ENCODE peak calls at places on chromosomes 12 and 14, in six cellular contexts. One of them, this sample, is unnamed.

GRCh38 chr14:56027916-56028637 is 90.1 kb upstream of the PELI2 start:
- DNase-seq in H1: no peak
- DNase-seq in H9: no peak
- DNase-seq in neuronal stem cell: no peak
- DNase-seq in trophoblast cell: no peak
- DNase-seq in IMR-90: no peak
- DNase-seq in this sample: no peak

GRCh38 chr12:89082354-89082753 is 269.9 kb downstream of the DUSP6 start:
- DNase-seq in H1: no peak
- DNase-seq in neuronal stem cell: no peak
- DNase-seq in trophoblast cell: no peak
- DNase-seq in IMR-90: peak; percentile 48
- DNase-seq in H9: no peak
- DNase-seq in this sample: no peak

GRCh38 chr12:89060133-89060532 is 292.2 kb downstream of the DUSP6 start:
- DNase-seq in IMR-90: peak; percentile 12
- DNase-seq in neuronal stem cell: peak; percentile 72
- DNase-seq in H9: no peak
- DNase-seq in trophoblast cell: no peak
- DNase-seq in H1: no peak
- DNase-seq in this sample: peak; percentile 68

GRCh38 chr12:119802472-119802871 is 74.6 kb downstream of the CIT start:
- DNase-seq in H1: no peak
- DNase-seq in H9: no peak
- DNase-seq in trophoblast cell: no peak
- DNase-seq in neuronal stem cell: no peak
- DNase-seq in IMR-90: peak; percentile 59
- DNase-seq in this sample: peak; percentile 11

GRCh38 chr14:77051101-77051500 is 22.6 kb upstream of the IRF2BPL start:
- DNase-seq in H9: no peak
- DNase-seq in trophoblast cell: no peak
- DNase-seq in H1: no peak
- DNase-seq in IMR-90: no peak
- DNase-seq in neuronal stem cell: no peak
- DNase-seq in this sample: no peak

GRCh38 chr12:17108877-17109520 is 503.0 kb upstream of the LMO3 start:
- DNase-seq in neuronal stem cell: no peak
- DNase-seq in H1: no peak
- DNase-seq in H9: no peak
- DNase-seq in trophoblast cell: peak; percentile 71
- DNase-seq in IMR-90: no peak
- DNase-seq in this sample: no peak

GRCh38 chr14:66403183-66403582 is 83.0 kb upstream of the CCDC196 start:
- DNase-seq in neuronal stem cell: no peak
- DNase-seq in IMR-90: peak; percentile 28
- DNase-seq in trophoblast cell: peak; percentile 47
- DNase-seq in H9: no peak
- DNase-seq in H1: no peak
- DNase-seq in this sample: peak; percentile 54

GRCh38 chr14:67653651-67654280 is 20.7 kb downstream of the VTI1B start:
- DNase-seq in IMR-90: peak; percentile 35
- DNase-seq in H1: no peak
- DNase-seq in trophoblast cell: no peak
- DNase-seq in H9: no peak
- DNase-seq in neuronal stem cell: no peak
- DNase-seq in this sample: peak; percentile 78

GRCh38 chr12:85951823-85952222 is 77.7 kb downstream of the NTS start:
- DNase-seq in trophoblast cell: no peak
- DNase-seq in H9: no peak
- DNase-seq in H1: no peak
- DNase-seq in IMR-90: peak; percentile 5
- DNase-seq in neuronal stem cell: no peak
- DNase-seq in this sample: peak; percentile 56

GRCh38 chr12:106255493-106255892 is 7.7 kb upstream of the CKAP4 start:
- DNase-seq in IMR-90: no peak
- DNase-seq in trophoblast cell: no peak
- DNase-seq in H1: no peak
- DNase-seq in H9: no peak
- DNase-seq in neuronal stem cell: no peak
- DNase-seq in this sample: no peak

GRCh38 chr14:97410667-97411286 is 613.6 kb downstream of the VRK1 start:
- DNase-seq in H1: no peak
- DNase-seq in trophoblast cell: no peak
- DNase-seq in neuronal stem cell: no peak
- DNase-seq in H9: no peak
- DNase-seq in IMR-90: no peak
- DNase-seq in this sample: no peak

GRCh38 chr14:64614992-64615391 is 65.2 kb downstream of the PPP1R36 start:
- DNase-seq in IMR-90: no peak
- DNase-seq in H9: no peak
- DNase-seq in neuronal stem cell: no peak
- DNase-seq in H1: no peak
- DNase-seq in trophoblast cell: no peak
- DNase-seq in this sample: no peak

GRCh38 chr12:52347016-52347415 is 20.3 kb downstream of the KRT85 start:
- DNase-seq in H9: no peak
- DNase-seq in IMR-90: no peak
- DNase-seq in trophoblast cell: no peak
- DNase-seq in H1: no peak
- DNase-seq in neuronal stem cell: no peak
- DNase-seq in this sample: no peak

GRCh38 chr12:96239711-96240234 is 45.6 kb downstream of the ELK3 start:
- DNase-seq in H9: no peak
- DNase-seq in trophoblast cell: no peak
- DNase-seq in H1: no peak
- DNase-seq in IMR-90: no peak
- DNase-seq in neuronal stem cell: no peak
- DNase-seq in this sample: no peak

GRCh38 chr14:50049703-50050102 is 66.7 kb downstream of the VCPKMT start:
- DNase-seq in H9: no peak
- DNase-seq in H1: no peak
- DNase-seq in IMR-90: no peak
- DNase-seq in neuronal stem cell: no peak
- DNase-seq in trophoblast cell: no peak
- DNase-seq in this sample: no peak

GRCh38 chr12:52362118-52362726 is 5.1 kb downstream of the KRT85 start:
- DNase-seq in H9: peak; percentile 73
- DNase-seq in trophoblast cell: no peak
- DNase-seq in neuronal stem cell: no peak
- DNase-seq in IMR-90: no peak
- DNase-seq in H1: no peak
- DNase-seq in this sample: peak; percentile 13

GRCh38 chr12:92297932-92298681 is 152.5 kb upstream of the BTG1 start:
- DNase-seq in IMR-90: peak; percentile 80
- DNase-seq in H9: no peak
- DNase-seq in neuronal stem cell: no peak
- DNase-seq in trophoblast cell: peak; percentile 22
- DNase-seq in H1: no peak
- DNase-seq in this sample: no peak

GRCh38 chr14:51369814-51370213 is 129.8 kb downstream of the TMX1 start:
- DNase-seq in H9: no peak
- DNase-seq in trophoblast cell: peak; percentile 39
- DNase-seq in neuronal stem cell: no peak
- DNase-seq in IMR-90: no peak
- DNase-seq in H1: no peak
- DNase-seq in this sample: no peak

GRCh38 chr12:121087467-121088207 is 45.0 kb upstream of the P2RX7 start:
- DNase-seq in trophoblast cell: no peak
- DNase-seq in neuronal stem cell: no peak
- DNase-seq in H9: no peak
- DNase-seq in IMR-90: no peak
- DNase-seq in H1: no peak
- DNase-seq in this sample: no peak

GRCh38 chr14:59454131-59454530 is 11.0 kb downstream of the GPR135 start:
- DNase-seq in neuronal stem cell: no peak
- DNase-seq in IMR-90: peak; percentile 98
- DNase-seq in H9: no peak
- DNase-seq in H1: no peak
- DNase-seq in trophoblast cell: peak; percentile 73
- DNase-seq in this sample: no peak

GRCh38 chr12:124478416-124478815 is 89.0 kb downstream of the NCOR2 start:
- DNase-seq in H1: no peak
- DNase-seq in H9: no peak
- DNase-seq in neuronal stem cell: no peak
- DNase-seq in IMR-90: no peak
- DNase-seq in trophoblast cell: peak; percentile 78
- DNase-seq in this sample: peak; percentile 37

GRCh38 chr12:68122236-68122920 is 37.2 kb downstream of the IFNG start:
- DNase-seq in neuronal stem cell: no peak
- DNase-seq in H9: no peak
- DNase-seq in IMR-90: no peak
- DNase-seq in H1: no peak
- DNase-seq in trophoblast cell: no peak
- DNase-seq in this sample: no peak

GRCh38 chr12:132837693-132838463 is 9.2 kb upstream of the GOLGA3 start:
- DNase-seq in IMR-90: no peak
- DNase-seq in H1: no peak
- DNase-seq in neuronal stem cell: no peak
- DNase-seq in trophoblast cell: no peak
- DNase-seq in H9: no peak
- DNase-seq in this sample: no peak

GRCh38 chr12:132834181-132834711 is 5.6 kb upstream of the GOLGA3 start:
- DNase-seq in H1: no peak
- DNase-seq in H9: no peak
- DNase-seq in neuronal stem cell: no peak
- DNase-seq in trophoblast cell: no peak
- DNase-seq in IMR-90: no peak
- DNase-seq in this sample: no peak

GRCh38 chr12:132838464-132839080 is 9.9 kb upstream of the GOLGA3 start:
- DNase-seq in H9: no peak
- DNase-seq in IMR-90: no peak
- DNase-seq in neuronal stem cell: no peak
- DNase-seq in H1: no peak
- DNase-seq in trophoblast cell: no peak
- DNase-seq in this sample: no peak

GRCh38 chr12:132835076-132835870 is 6.6 kb upstream of the GOLGA3 start:
- DNase-seq in H9: no peak
- DNase-seq in trophoblast cell: no peak
- DNase-seq in H1: no peak
- DNase-seq in neuronal stem cell: no peak
- DNase-seq in IMR-90: no peak
- DNase-seq in this sample: no peak

DNA sequence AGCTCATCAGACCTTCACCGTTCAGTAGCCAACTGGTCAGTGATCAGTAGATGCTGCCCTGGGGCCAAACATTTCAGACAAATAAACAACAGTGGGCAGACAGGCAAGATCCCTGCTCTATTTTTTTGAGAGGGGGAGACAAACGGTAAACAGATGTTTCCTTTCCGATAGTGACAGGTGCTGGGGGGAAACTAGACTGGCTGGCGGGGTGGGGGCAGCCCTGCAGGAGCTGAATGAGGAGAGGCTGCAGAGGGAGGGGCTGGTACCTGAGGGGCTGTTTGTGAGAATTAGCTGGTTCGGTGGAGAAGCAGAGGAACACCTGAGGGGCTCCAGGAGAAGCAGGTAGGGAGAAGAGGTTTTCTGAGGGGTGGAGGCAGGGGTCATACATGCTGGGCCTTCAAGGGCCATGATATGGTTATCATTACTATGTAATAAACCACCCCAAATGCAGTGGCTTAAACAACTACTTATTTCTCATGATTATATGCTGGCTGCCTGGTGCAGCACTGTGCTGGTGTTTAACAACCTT is 8.2 kb upstream of the GOLGA3 start:
- DNase-seq in H1: no peak
- DNase-seq in IMR-90: no peak
- DNase-seq in neuronal stem cell: no peak
- DNase-seq in trophoblast cell: no peak
- DNase-seq in H9: no peak
- DNase-seq in this sample: no peak
- H3K27ac ChIP-seq in H1: no peak overlapping the region
- H3K27ac ChIP-seq in IMR-90: no peak overlapping the region
- H3K27ac ChIP-seq in neuronal stem cell: no peak overlapping the region
- H3K27ac ChIP-seq in trophoblast cell: no peak overlapping the region
- H3K27ac ChIP-seq in H9: no peak overlapping the region
- H3K27ac ChIP-seq in this sample: no peak overlapping the region

GRCh38 chr14:35124127-35124526 is 1.8 kb downstream of the PRORP start:
- DNase-seq in H1: no peak
- DNase-seq in neuronal stem cell: no peak
- DNase-seq in IMR-90: no peak
- DNase-seq in H9: no peak
- DNase-seq in trophoblast cell: no peak
- DNase-seq in this sample: no peak

GRCh38 chr14:35122696-35123387 is 490 bp downstream of the PRORP start:
- DNase-seq in neuronal stem cell: no peak
- DNase-seq in trophoblast cell: peak; percentile 84
- DNase-seq in IMR-90: peak; percentile 59
- DNase-seq in H1: no peak
- DNase-seq in H9: no peak
- DNase-seq in this sample: peak; percentile 74

GRCh38 chr14:35121887-35122695 is at the start of the genes PPP2R3C and PRORP:
- DNase-seq in H1: peak; percentile 95
- DNase-seq in neuronal stem cell: peak; percentile 87
- DNase-seq in H9: peak; percentile 95
- DNase-seq in trophoblast cell: peak; percentile 95
- DNase-seq in IMR-90: peak; percentile 94
- DNase-seq in this sample: peak; percentile 99

GRCh38 chr14:35123388-35123703 is 994 bp downstream of the PRORP start:
- DNase-seq in H1: no peak
- DNase-seq in IMR-90: no peak
- DNase-seq in H9: no peak
- DNase-seq in trophoblast cell: no peak
- DNase-seq in neuronal stem cell: no peak
- DNase-seq in this sample: no peak

GRCh38 chr14:35121026-35121886 is 534 bp downstream of the PPP2R3C start:
- DNase-seq in trophoblast cell: peak; percentile 43
- DNase-seq in neuronal stem cell: no peak
- DNase-seq in H1: no peak
- DNase-seq in H9: no peak
- DNase-seq in IMR-90: no peak
- DNase-seq in this sample: no peak
- H3K4ac ChIP-seq in trophoblast cell: peak overlapping the region; percentile 41
- H3K4ac ChIP-seq in neuronal stem cell: no peak overlapping the region
- H3K4ac ChIP-seq in H1: no peak overlapping the region
- H3K4ac ChIP-seq in H9: peak overlapping the region; percentile 74
- H3K4ac ChIP-seq in IMR-90: peak overlapping the region; percentile 97
- H3K4ac ChIP-seq in this sample: no peak overlapping the region

DNA sequence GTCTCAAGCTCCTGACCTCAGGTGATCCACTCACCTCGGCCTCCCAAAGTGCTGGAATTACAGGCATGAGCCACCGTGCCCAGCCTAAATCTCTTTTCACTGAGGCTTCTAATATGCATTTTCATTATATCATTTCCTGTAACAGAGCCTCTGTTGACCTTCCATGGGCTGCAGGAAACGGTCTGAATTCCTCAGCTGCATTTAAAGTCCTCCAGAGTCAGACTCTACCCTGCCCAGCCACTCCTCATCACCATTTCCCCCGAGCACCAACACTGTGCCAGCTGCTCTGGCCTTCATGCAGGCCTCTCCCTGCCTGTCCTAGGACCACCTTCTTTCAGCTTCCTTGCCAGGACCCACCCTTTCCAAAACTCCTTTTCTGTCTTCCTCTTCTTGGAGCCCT is 9.8 kb upstream of the NFKBIA start:
- DNase-seq in trophoblast cell: no peak
- DNase-seq in IMR-90: peak; percentile 49
- DNase-seq in H1: no peak
- DNase-seq in H9: peak; percentile 49
- DNase-seq in neuronal stem cell: no peak
- DNase-seq in this sample: peak; percentile 64
- H3K27ac ChIP-seq in trophoblast cell: no peak overlapping the region
- H3K27ac ChIP-seq in IMR-90: peak overlapping the region; percentile 25
- H3K27ac ChIP-seq in H1: no peak overlapping the region
- H3K27ac ChIP-seq in H9: no peak overlapping the region
- H3K27ac ChIP-seq in neuronal stem cell: no peak overlapping the region
- H3K27ac ChIP-seq in this sample: no peak overlapping the region

GRCh38 chr14:104586832-104587620 is 7.5 kb downstream of the C14orf180 start:
- DNase-seq in trophoblast cell: peak; percentile 12
- DNase-seq in IMR-90: no peak
- DNase-seq in H9: no peak
- DNase-seq in neuronal stem cell: no peak
- DNase-seq in H1: no peak
- DNase-seq in this sample: no peak
- H3K4ac ChIP-seq in trophoblast cell: no peak overlapping the region
- H3K4ac ChIP-seq in IMR-90: no peak overlapping the region
- H3K4ac ChIP-seq in H9: no peak overlapping the region
- H3K4ac ChIP-seq in neuronal stem cell: no peak overlapping the region
- H3K4ac ChIP-seq in H1: no peak overlapping the region
- H3K4ac ChIP-seq in this sample: no peak overlapping the region

This sample was measured in mesendoderm.